ENCODE peak calls at places on chromosomes 12 and 14, in five cellular contexts. J, I, T, W and R are unnamed samples.

GRCh38 chr12:4107436-4107878 is 166.1 kb upstream of the CCND2 start:
- DNase-seq in J (peak; percentile 90), I (peak; percentile 65), T (peak; percentile 65), W (peak; percentile 64), R (no peak)

GRCh38 chr14:21553266-21553665 is 26.6 kb downstream of the OR10G3 start:
- DNase-seq in J (no peak), I (no peak), T (no peak), W (no peak), R (no peak)

GRCh38 chr12:109736552-109737108 is 23.0 kb downstream of the FAM222A start:
- DNase-seq in J (no peak), I (peak; percentile 64), T (peak; percentile 59), W (peak; percentile 70), R (no peak)

GRCh38 chr12:108633534-108634224 is at the start of gene SELPLG:
- DNase-seq in J (peak; percentile 98), I (no peak), T (no peak), W (no peak), R (no peak)

GRCh38 chr14:37413050-37413449 is 182.0 kb downstream of the FOXA1 start:
- DNase-seq in J (no peak), I (no peak), T (no peak), W (no peak), R (no peak)

GRCh38 chr12:104976703-104977102 is 9.4 kb upstream of the NOPCHAP1 start:
- DNase-seq in J (no peak), I (no peak), T (no peak), W (no peak), R (no peak)

GRCh38 chr14:93977790-93978581 is 1.6 kb upstream of the ASB2 start:
- DNase-seq in J (peak; percentile 73), I (no peak), T (no peak), W (no peak), R (no peak)

GRCh38 chr12:67794151-67794550 is 145.6 kb downstream of the DYRK2 start:
- DNase-seq in J (no peak), I (peak; percentile 73), T (no peak), W (peak; percentile 12), R (no peak)

GRCh38 chr14:61751475-61751989 is 10.7 kb upstream of the SNAPC1 start:
- DNase-seq in J (no peak), I (no peak), T (no peak), W (no peak), R (no peak)

GRCh38 chr12:111368291-111368683 is 608 bp downstream of the PHETA1 start:
- DNase-seq in J (no peak), I (peak; percentile 36), T (no peak), W (no peak), R (no peak)

GRCh38 chr12:69415471-69416275 is 54.5 kb upstream of the FRS2 start:
- DNase-seq in J (peak; percentile 29), I (peak; percentile 92), T (peak; percentile 38), W (peak; percentile 96), R (no peak)

GRCh38 chr12:57628280-57629191 is 4.5 kb downstream of the B4GALNT1 start:
- DNase-seq in J (no peak), I (no peak), T (no peak), W (no peak), R (peak; percentile 57)

GRCh38 chr12:115398311-115398781 is 714.4 kb upstream of the TBX3 start:
- DNase-seq in J (no peak), I (peak; percentile 18), T (peak; percentile 48), W (no peak), R (no peak)

GRCh38 chr12:101111441-101111840 is 98.6 kb downstream of the SLC5A8 start:
- DNase-seq in J (no peak), I (no peak), T (no peak), W (no peak), R (no peak)

GRCh38 chr14:72617391-72618011 is 276.4 kb downstream of the DPF3 start:
- DNase-seq in J (no peak), I (peak; percentile 33), T (peak; percentile 11), W (no peak), R (peak; percentile 65)

GRCh38 chr12:31783996-31784645 is 55.3 kb upstream of the AMN1 start:
- DNase-seq in J (no peak), I (peak; percentile 36), T (no peak), W (no peak), R (no peak)

GRCh38 chr12:47408171-47408871 is 297.5 kb downstream of the RPAP3 start:
- DNase-seq in J (peak; percentile 62), I (no peak), T (no peak), W (no peak), R (no peak)

GRCh38 chr14:56299306-56299984 is 181.2 kb downstream of the PELI2 start:
- DNase-seq in J (no peak), I (peak; percentile 6), T (no peak), W (no peak), R (no peak)

GRCh38 chr12:49671051-49671765 is 36.0 kb downstream of the FMNL3 start:
- DNase-seq in J (peak; percentile 55), I (no peak), T (no peak), W (no peak), R (no peak)

GRCh38 chr12:49838973-49839633 is 3.8 kb downstream of the BCDIN3D start:
- DNase-seq in J (peak; percentile 62), I (peak; percentile 77), T (no peak), W (peak; percentile 70), R (no peak)

GRCh38 chr14:90040411-90040810 is 21.4 kb upstream of the KCNK13 start:
- DNase-seq in J (no peak), I (no peak), T (no peak), W (no peak), R (no peak)

GRCh38 chr12:104219361-104219892 is 3.8 kb downstream of the TXNRD1 start:
- DNase-seq in J (no peak), I (peak; percentile 92), T (peak; percentile 44), W (peak; percentile 99), R (no peak)

GRCh38 chr14:103102689-103103260 is 8.2 kb downstream of the EXOC3L4 start:
- DNase-seq in J (no peak), I (no peak), T (no peak), W (no peak), R (no peak)

GRCh38 chr14:102335163-102335562 is 15.6 kb downstream of the ZNF839 start:
- DNase-seq in J (no peak), I (no peak), T (no peak), W (no peak), R (no peak)

GRCh38 chr12:13004986-13005385 is 4.9 kb upstream of the HEBP1 start:
- DNase-seq in J (no peak), I (no peak), T (no peak), W (no peak), R (no peak)

GRCh38 chr14:102451064-102451352 is 58.6 kb downstream of the ANKRD9 start:
- DNase-seq in J (no peak), I (no peak), T (no peak), W (no peak), R (no peak)

GRCh38 chr12:107264667-107265066 is 171.3 kb upstream of the CRY1 start:
- DNase-seq in J (no peak), I (no peak), T (no peak), W (no peak), R (no peak)

GRCh38 chr12:39685854-39686608 is 66.4 kb upstream of the ABCD2 start:
- DNase-seq in J (no peak), I (no peak), T (no peak), W (no peak), R (no peak)

GRCh38 chr12:125346361-125346760 is 281.1 kb downstream of the AACS start:
- DNase-seq in J (no peak), I (no peak), T (no peak), W (no peak), R (no peak)
- TF ChIP-seq CTCF in J (no peak), I (no peak), T (no peak), W (no peak), R (no peak)

GRCh38 chr14:68897559-68898160 is 81.4 kb downstream of the ACTN1 start:
- DNase-seq in J (no peak), I (no peak), T (no peak), W (no peak), R (no peak)

GRCh38 chr14:68894802-68895201 is 84.3 kb downstream of the ACTN1 start:
- DNase-seq in J (no peak), I (peak; percentile 46), T (no peak), W (peak; percentile 57), R (no peak)

GRCh38 chr14:68895304-68895703 is 83.8 kb downstream of the ACTN1 start:
- DNase-seq in J (no peak), I (no peak), T (no peak), W (no peak), R (no peak)

GRCh38 chr14:68894123-68894522 is 85.0 kb downstream of the ACTN1 start:
- DNase-seq in J (no peak), I (no peak), T (no peak), W (peak; percentile 85), R (no peak)

GRCh38 chr14:68896132-68896531 is 83.0 kb downstream of the ACTN1 start:
- DNase-seq in J (peak; percentile 18), I (no peak), T (no peak), W (no peak), R (no peak)
- TF ChIP-seq CTCF in J (peak; percentile 43), I (peak; percentile 29), T (no peak), W (peak; percentile 46), R (peak; percentile 35)

DNA sequence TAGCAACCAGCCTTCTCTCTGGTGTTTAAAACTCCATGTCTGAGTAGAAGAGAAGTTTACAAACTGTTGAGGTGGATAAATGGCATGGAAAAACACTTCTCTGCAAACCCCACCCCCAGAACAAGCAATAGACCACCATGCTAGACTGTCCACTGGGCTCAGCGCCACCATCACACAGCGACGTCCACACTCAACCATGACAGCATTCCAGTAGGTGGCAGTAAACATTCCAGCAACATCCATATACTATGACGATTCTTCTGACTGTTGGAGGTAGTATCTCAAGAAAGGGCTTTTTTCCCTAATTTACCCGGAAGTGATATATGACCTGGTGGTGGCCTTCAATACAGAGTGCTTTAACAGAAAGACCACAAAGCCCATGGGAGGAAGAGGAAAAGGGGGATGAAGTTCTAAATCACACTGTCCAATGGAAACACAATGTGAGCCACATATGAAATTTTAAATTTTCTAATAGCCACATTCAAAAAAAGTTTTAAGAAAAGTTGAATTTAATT is 152.2 kb downstream of the SLC15A4 start:
- DNase-seq in J (no peak), I (no peak), T (no peak), W (no peak), R (no peak)
- TF ChIP-seq CTCF in J (no peak), I (no peak), T (no peak), W (no peak), R (no peak)

GRCh38 chr14:92010644-92011043 is 29.2 kb downstream of the TRIP11 start:
- DNase-seq in J (no peak), I (no peak), T (no peak), W (no peak), R (no peak)

GRCh38 chr14:92009604-92010003 is 30.3 kb downstream of the TRIP11 start:
- DNase-seq in J (no peak), I (no peak), T (no peak), W (no peak), R (no peak)

GRCh38 chr14:92014014-92014413 is 25.8 kb downstream of the TRIP11 start:
- DNase-seq in J (no peak), I (no peak), T (no peak), W (no peak), R (no peak)

DNA sequence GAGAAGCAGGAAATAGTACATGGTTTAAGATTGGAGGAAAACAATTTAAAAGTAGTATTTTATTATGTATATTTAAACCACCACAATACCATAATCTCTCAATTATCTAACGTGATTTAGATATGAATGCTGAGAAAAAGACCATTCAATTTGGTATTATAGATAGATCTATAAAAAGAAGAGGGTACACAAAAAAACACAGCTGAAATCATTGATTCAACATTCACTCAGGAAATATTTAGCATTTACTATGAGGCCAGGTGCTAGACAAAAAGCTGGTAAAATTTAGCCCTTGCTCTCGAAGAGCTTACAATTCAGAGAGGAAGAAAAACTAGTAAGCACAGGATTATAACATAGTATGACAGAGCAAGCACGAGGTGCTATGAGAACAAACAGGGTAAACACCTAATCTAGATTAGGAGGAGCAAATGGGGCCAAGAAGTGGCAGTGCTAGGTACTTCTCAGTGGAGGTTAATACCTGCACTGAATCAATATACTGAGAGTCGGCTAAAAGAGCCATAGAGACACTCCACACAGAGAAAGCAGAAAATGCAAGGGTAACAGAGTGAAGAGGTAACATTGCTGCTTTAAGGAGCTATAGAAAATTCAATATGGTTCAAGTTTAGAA is 27.6 kb downstream of the TRIP11 start:
- DNase-seq in J (no peak), I (no peak), T (no peak), W (no peak), R (no peak)
- TF ChIP-seq CTCF in J (no peak), I (no peak), T (no peak), W (no peak), R (no peak)